ENCODE peak calls at places on chromosomes 2 and 18, in six cellular contexts. H is RCC 7860, D is HCT116, P is NCI-H1105, M is GM04503, R is AG09309. K is an unnamed sample.

GRCh38 chr2:210428415-210429179 is 48.0 kb downstream of the LANCL1 start:
- DNase-seq in D (no peak), H (no peak), M (no peak), P (no peak), R (no peak), K (no peak)

GRCh38 chr2:229553091-229553490 is 161.3 kb downstream of the DNER start:
- DNase-seq in H (no peak), R (peak), M (peak), D (no peak), P (no peak), K (no peak)

GRCh38 chr18:36813753-36814130 is 15.1 kb downstream of the TPGS2 start:
- DNase-seq in D (no peak), P (no peak), M (no peak), H (no peak), R (no peak), K (no peak)

GRCh38 chr2:73235315-73236028 is 1.4 kb downstream of the CCT7 start:
- DNase-seq in H (no peak), P (no peak), M (no peak), R (no peak), D (no peak), K (no peak)

GRCh38 chr2:40103590-40103989 is 324.5 kb upstream of the THUMPD2 start:
- DNase-seq in P (no peak), M (peak), R (no peak), D (no peak), H (peak), K (no peak)

GRCh38 chr2:200258881-200259576 is 47.5 kb upstream of the SPATS2L start:
- DNase-seq in P (no peak), M (no peak), R (no peak), D (no peak), H (no peak), K (no peak)

GRCh38 chr2:20326163-20326780 is 24.4 kb downstream of the PUM2 start:
- DNase-seq in R (peak), H (peak), D (peak), M (no peak), P (peak), K (peak)

GRCh38 chr2:213107728-213108127 is 43.7 kb downstream of the IKZF2 start:
- DNase-seq in D (no peak), R (no peak), M (no peak), P (no peak), H (no peak), K (no peak)

GRCh38 chr2:30744823-30745222 is 62.4 kb downstream of the CAPN13 start:
- DNase-seq in H (no peak), P (no peak), M (no peak), R (no peak), D (no peak), K (no peak)

GRCh38 chr2:11676640-11677039 is 6.6 kb upstream of the NTSR2 start:
- DNase-seq in P (no peak), H (no peak), R (no peak), D (no peak), M (no peak), K (no peak)

GRCh38 chr2:209579236-209579749 is 155.4 kb downstream of the MAP2 start:
- DNase-seq in R (no peak), M (no peak), D (no peak), H (no peak), P (peak), K (no peak)

K was measured in effector CD4-positive, alpha-beta T cell.